ENCODE peak calls at places on chromosomes 13 and 19, in ten cellular contexts. One of them, this sample, is unnamed.

GRCh38 chr13:108346376-108346775 is 76.9 kb downstream of the TNFSF13B start:
- DNase-seq in NCI-H510A: no peak
- DNase-seq in neural crest cell: no peak
- DNase-seq in iris pigment epithelial cell: no peak
- DNase-seq in NCI-H2029 treated with DMSO at 0.1 percent for 48 hours: no peak
- DNase-seq in stimulated activated naive CD4-positive, alpha-beta T cell: no peak
- DNase-seq in A549: no peak
- DNase-seq in progenitor cell of endocrine pancreas: no peak
- DNase-seq in amygdala: no peak
- DNase-seq in stimulated activated CD4-positive, alpha-beta T cell treated with anti-CD3 and anti-CD28 coated beads, Interleukin-4, amount 100 ng/mL, for 1 hour: peak
- DNase-seq in this sample: no peak

GRCh38 chr19:47723573-47723923 is 10.3 kb downstream of the EHD2 start:
- DNase-seq in NCI-H510A: no peak
- DNase-seq in stimulated activated CD4-positive, alpha-beta T cell treated with anti-CD3 and anti-CD28 coated beads, Interleukin-4, amount 100 ng/mL, for 1 hour: no peak
- DNase-seq in stimulated activated naive CD4-positive, alpha-beta T cell: no peak
- DNase-seq in A549: peak
- DNase-seq in progenitor cell of endocrine pancreas: no peak
- DNase-seq in iris pigment epithelial cell: peak
- DNase-seq in NCI-H2029 treated with DMSO at 0.1 percent for 48 hours: no peak
- DNase-seq in neural crest cell: no peak
- DNase-seq in amygdala: no peak
- DNase-seq in this sample: no peak

GRCh38 chr13:45325806-45326205 is 15.2 kb downstream of the TPT1 start:
- DNase-seq in stimulated activated naive CD4-positive, alpha-beta T cell: no peak
- DNase-seq in iris pigment epithelial cell: peak
- DNase-seq in A549: no peak
- DNase-seq in neural crest cell: no peak
- DNase-seq in NCI-H2029 treated with DMSO at 0.1 percent for 48 hours: no peak
- DNase-seq in progenitor cell of endocrine pancreas: no peak
- DNase-seq in stimulated activated CD4-positive, alpha-beta T cell treated with anti-CD3 and anti-CD28 coated beads, Interleukin-4, amount 100 ng/mL, for 1 hour: no peak
- DNase-seq in amygdala: no peak
- DNase-seq in NCI-H510A: no peak
- DNase-seq in this sample: no peak

GRCh38 chr19:41993612-41994483 is at the start of gene ATP1A3:
- DNase-seq in stimulated activated naive CD4-positive, alpha-beta T cell: peak
- DNase-seq in amygdala: peak
- DNase-seq in progenitor cell of endocrine pancreas: no peak
- DNase-seq in NCI-H2029 treated with DMSO at 0.1 percent for 48 hours: no peak
- DNase-seq in neural crest cell: peak
- DNase-seq in A549: peak
- DNase-seq in NCI-H510A: peak
- DNase-seq in stimulated activated CD4-positive, alpha-beta T cell treated with anti-CD3 and anti-CD28 coated beads, Interleukin-4, amount 100 ng/mL, for 1 hour: peak
- DNase-seq in iris pigment epithelial cell: peak
- DNase-seq in this sample: peak

GRCh38 chr19:11479470-11480080 is 1.3 kb downstream of the ELAVL3 start:
- DNase-seq in stimulated activated naive CD4-positive, alpha-beta T cell: no peak
- DNase-seq in progenitor cell of endocrine pancreas: peak
- DNase-seq in NCI-H510A: no peak
- DNase-seq in stimulated activated CD4-positive, alpha-beta T cell treated with anti-CD3 and anti-CD28 coated beads, Interleukin-4, amount 100 ng/mL, for 1 hour: peak
- DNase-seq in NCI-H2029 treated with DMSO at 0.1 percent for 48 hours: no peak
- DNase-seq in neural crest cell: peak
- DNase-seq in A549: no peak
- DNase-seq in iris pigment epithelial cell: peak
- DNase-seq in amygdala: peak
- DNase-seq in this sample: no peak

GRCh38 chr13:37495046-37495445 is 103.5 kb downstream of the POSTN start:
- DNase-seq in NCI-H510A: no peak
- DNase-seq in neural crest cell: no peak
- DNase-seq in stimulated activated naive CD4-positive, alpha-beta T cell: no peak
- DNase-seq in NCI-H2029 treated with DMSO at 0.1 percent for 48 hours: no peak
- DNase-seq in stimulated activated CD4-positive, alpha-beta T cell treated with anti-CD3 and anti-CD28 coated beads, Interleukin-4, amount 100 ng/mL, for 1 hour: no peak
- DNase-seq in progenitor cell of endocrine pancreas: no peak
- DNase-seq in amygdala: no peak
- DNase-seq in iris pigment epithelial cell: no peak
- DNase-seq in A549: no peak
- DNase-seq in this sample: no peak

GRCh38 chr19:34260771-34261173 is 6.4 kb downstream of the GARRE1 start:
- DNase-seq in progenitor cell of endocrine pancreas: no peak
- DNase-seq in amygdala: no peak
- DNase-seq in stimulated activated naive CD4-positive, alpha-beta T cell: no peak
- DNase-seq in NCI-H510A: no peak
- DNase-seq in neural crest cell: no peak
- DNase-seq in A549: no peak
- DNase-seq in stimulated activated CD4-positive, alpha-beta T cell treated with anti-CD3 and anti-CD28 coated beads, Interleukin-4, amount 100 ng/mL, for 1 hour: no peak
- DNase-seq in iris pigment epithelial cell: peak
- DNase-seq in NCI-H2029 treated with DMSO at 0.1 percent for 48 hours: no peak
- DNase-seq in this sample: no peak

GRCh38 chr19:37466277-37466797 is 907 bp downstream of the ZNF569 start:
- DNase-seq in amygdala: no peak
- DNase-seq in NCI-H2029 treated with DMSO at 0.1 percent for 48 hours: no peak
- DNase-seq in iris pigment epithelial cell: peak
- DNase-seq in A549: no peak
- DNase-seq in neural crest cell: no peak
- DNase-seq in stimulated activated CD4-positive, alpha-beta T cell treated with anti-CD3 and anti-CD28 coated beads, Interleukin-4, amount 100 ng/mL, for 1 hour: no peak
- DNase-seq in progenitor cell of endocrine pancreas: no peak
- DNase-seq in NCI-H510A: no peak
- DNase-seq in stimulated activated naive CD4-positive, alpha-beta T cell: no peak
- DNase-seq in this sample: no peak

GRCh38 chr19:6058411-6059201 is 51.7 kb downstream of the RFX2 start:
- DNase-seq in stimulated activated naive CD4-positive, alpha-beta T cell: no peak
- DNase-seq in progenitor cell of endocrine pancreas: no peak
- DNase-seq in A549: no peak
- DNase-seq in iris pigment epithelial cell: no peak
- DNase-seq in NCI-H2029 treated with DMSO at 0.1 percent for 48 hours: no peak
- DNase-seq in amygdala: no peak
- DNase-seq in stimulated activated CD4-positive, alpha-beta T cell treated with anti-CD3 and anti-CD28 coated beads, Interleukin-4, amount 100 ng/mL, for 1 hour: no peak
- DNase-seq in NCI-H510A: no peak
- DNase-seq in neural crest cell: no peak
- DNase-seq in this sample: no peak

GRCh38 chr13:42594577-42595571 is 20.9 kb downstream of the TNFSF11 start:
- DNase-seq in neural crest cell: peak
- DNase-seq in stimulated activated CD4-positive, alpha-beta T cell treated with anti-CD3 and anti-CD28 coated beads, Interleukin-4, amount 100 ng/mL, for 1 hour: peak
- DNase-seq in NCI-H2029 treated with DMSO at 0.1 percent for 48 hours: peak
- DNase-seq in iris pigment epithelial cell: peak
- DNase-seq in NCI-H510A: no peak
- DNase-seq in A549: peak
- DNase-seq in amygdala: peak
- DNase-seq in stimulated activated naive CD4-positive, alpha-beta T cell: no peak
- DNase-seq in progenitor cell of endocrine pancreas: peak
- DNase-seq in this sample: peak

GRCh38 chr13:98761126-98761978 is 8.9 kb upstream of the SLC15A1 start:
- DNase-seq in NCI-H2029 treated with DMSO at 0.1 percent for 48 hours: no peak
- DNase-seq in stimulated activated naive CD4-positive, alpha-beta T cell: no peak
- DNase-seq in NCI-H510A: no peak
- DNase-seq in amygdala: no peak
- DNase-seq in neural crest cell: no peak
- DNase-seq in stimulated activated CD4-positive, alpha-beta T cell treated with anti-CD3 and anti-CD28 coated beads, Interleukin-4, amount 100 ng/mL, for 1 hour: no peak
- DNase-seq in progenitor cell of endocrine pancreas: no peak
- DNase-seq in A549: no peak
- DNase-seq in iris pigment epithelial cell: peak
- DNase-seq in this sample: no peak

GRCh38 chr13:18995259-18995873 is 186.3 kb downstream of the TUBA3C start:
- DNase-seq in NCI-H510A: no peak
- DNase-seq in iris pigment epithelial cell: no peak
- DNase-seq in neural crest cell: no peak
- DNase-seq in NCI-H2029 treated with DMSO at 0.1 percent for 48 hours: no peak
- DNase-seq in amygdala: no peak
- DNase-seq in stimulated activated naive CD4-positive, alpha-beta T cell: no peak
- DNase-seq in stimulated activated CD4-positive, alpha-beta T cell treated with anti-CD3 and anti-CD28 coated beads, Interleukin-4, amount 100 ng/mL, for 1 hour: no peak
- DNase-seq in A549: no peak
- DNase-seq in progenitor cell of endocrine pancreas: no peak
- DNase-seq in this sample: no peak

GRCh38 chr13:62360609-62361008 is 945.0 kb upstream of the PCDH20 start:
- DNase-seq in iris pigment epithelial cell: no peak
- DNase-seq in A549: no peak
- DNase-seq in neural crest cell: no peak
- DNase-seq in NCI-H510A: no peak
- DNase-seq in amygdala: no peak
- DNase-seq in stimulated activated CD4-positive, alpha-beta T cell treated with anti-CD3 and anti-CD28 coated beads, Interleukin-4, amount 100 ng/mL, for 1 hour: no peak
- DNase-seq in stimulated activated naive CD4-positive, alpha-beta T cell: no peak
- DNase-seq in NCI-H2029 treated with DMSO at 0.1 percent for 48 hours: no peak
- DNase-seq in progenitor cell of endocrine pancreas: no peak
- DNase-seq in this sample: no peak

GRCh38 chr19:12834976-12835757 is 788 bp upstream of the RTBDN start:
- DNase-seq in iris pigment epithelial cell: no peak
- DNase-seq in NCI-H510A: peak
- DNase-seq in A549: peak
- DNase-seq in stimulated activated naive CD4-positive, alpha-beta T cell: no peak
- DNase-seq in NCI-H2029 treated with DMSO at 0.1 percent for 48 hours: peak
- DNase-seq in progenitor cell of endocrine pancreas: no peak
- DNase-seq in amygdala: no peak
- DNase-seq in stimulated activated CD4-positive, alpha-beta T cell treated with anti-CD3 and anti-CD28 coated beads, Interleukin-4, amount 100 ng/mL, for 1 hour: peak
- DNase-seq in neural crest cell: peak
- DNase-seq in this sample: no peak

GRCh38 chr19:48926909-48927308 is 6.6 kb upstream of the DHDH start:
- DNase-seq in NCI-H2029 treated with DMSO at 0.1 percent for 48 hours: peak
- DNase-seq in stimulated activated CD4-positive, alpha-beta T cell treated with anti-CD3 and anti-CD28 coated beads, Interleukin-4, amount 100 ng/mL, for 1 hour: peak
- DNase-seq in stimulated activated naive CD4-positive, alpha-beta T cell: no peak
- DNase-seq in NCI-H510A: no peak
- DNase-seq in progenitor cell of endocrine pancreas: no peak
- DNase-seq in iris pigment epithelial cell: peak
- DNase-seq in A549: peak
- DNase-seq in amygdala: no peak
- DNase-seq in neural crest cell: no peak
- DNase-seq in this sample: no peak

This sample was measured in endothelial cell.